ENCODE peak calls at places on chromosomes 5 and 9, in five cellular contexts. One of them, this sample, is unnamed.

GRCh38 chr5:78799254-78800017 is 150.9 kb upstream of the LHFPL2 start:
- DNase-seq in stimulated activated CD4-positive, alpha-beta T cell treated with anti-CD3 and anti-CD28 coated beads, Interleukin-2, amount 100 ng/mL, for 24 hours: no peak
- DNase-seq in HS-5: no peak
- DNase-seq in NCI-H2081: no peak
- DNase-seq in GM06990: no peak
- DNase-seq in this sample: no peak

GRCh38 chr9:6873862-6874261 is 116.1 kb downstream of the KDM4C start:
- DNase-seq in stimulated activated CD4-positive, alpha-beta T cell treated with anti-CD3 and anti-CD28 coated beads, Interleukin-2, amount 100 ng/mL, for 24 hours: no peak
- DNase-seq in HS-5: no peak
- DNase-seq in NCI-H2081: no peak
- DNase-seq in GM06990: no peak
- DNase-seq in this sample: no peak

GRCh38 chr9:132757031-132757430 is 86.8 kb downstream of the GTF3C4 start:
- DNase-seq in NCI-H2081: no peak
- DNase-seq in stimulated activated CD4-positive, alpha-beta T cell treated with anti-CD3 and anti-CD28 coated beads, Interleukin-2, amount 100 ng/mL, for 24 hours: no peak
- DNase-seq in HS-5: no peak
- DNase-seq in GM06990: no peak
- DNase-seq in this sample: no peak

GRCh38 chr9:88387733-88388202 is 476 bp upstream of the SPIN1 start:
- DNase-seq in GM06990: no peak
- DNase-seq in HS-5: no peak
- DNase-seq in stimulated activated CD4-positive, alpha-beta T cell treated with anti-CD3 and anti-CD28 coated beads, Interleukin-2, amount 100 ng/mL, for 24 hours: no peak
- DNase-seq in NCI-H2081: peak
- DNase-seq in this sample: peak

GRCh38 chr9:4465910-4466309 is 24.4 kb upstream of the SLC1A1 start:
- DNase-seq in NCI-H2081: no peak
- DNase-seq in stimulated activated CD4-positive, alpha-beta T cell treated with anti-CD3 and anti-CD28 coated beads, Interleukin-2, amount 100 ng/mL, for 24 hours: no peak
- DNase-seq in HS-5: no peak
- DNase-seq in GM06990: no peak
- DNase-seq in this sample: no peak

GRCh38 chr5:168211245-168211644 is 80.2 kb upstream of the WWC1 start:
- DNase-seq in HS-5: no peak
- DNase-seq in stimulated activated CD4-positive, alpha-beta T cell treated with anti-CD3 and anti-CD28 coated beads, Interleukin-2, amount 100 ng/mL, for 24 hours: no peak
- DNase-seq in GM06990: no peak
- DNase-seq in NCI-H2081: no peak
- DNase-seq in this sample: no peak

GRCh38 chr5:89401659-89402058 is 518.7 kb upstream of the MEF2C start:
- DNase-seq in HS-5: no peak
- DNase-seq in NCI-H2081: no peak
- DNase-seq in GM06990: no peak
- DNase-seq in stimulated activated CD4-positive, alpha-beta T cell treated with anti-CD3 and anti-CD28 coated beads, Interleukin-2, amount 100 ng/mL, for 24 hours: no peak
- DNase-seq in this sample: no peak

GRCh38 chr5:10701567-10702039 is 59.4 kb downstream of the DAP start:
- DNase-seq in GM06990: no peak
- DNase-seq in stimulated activated CD4-positive, alpha-beta T cell treated with anti-CD3 and anti-CD28 coated beads, Interleukin-2, amount 100 ng/mL, for 24 hours: peak
- DNase-seq in NCI-H2081: peak
- DNase-seq in HS-5: no peak
- DNase-seq in this sample: peak

GRCh38 chr5:142841511-142842255 is 71.5 kb downstream of the ARHGAP26 start:
- DNase-seq in GM06990: no peak
- DNase-seq in NCI-H2081: no peak
- DNase-seq in stimulated activated CD4-positive, alpha-beta T cell treated with anti-CD3 and anti-CD28 coated beads, Interleukin-2, amount 100 ng/mL, for 24 hours: no peak
- DNase-seq in HS-5: no peak
- DNase-seq in this sample: no peak

GRCh38 chr5:172235132-172235780 is 41.3 kb downstream of the EFCAB9 start:
- DNase-seq in HS-5: no peak
- DNase-seq in NCI-H2081: no peak
- DNase-seq in stimulated activated CD4-positive, alpha-beta T cell treated with anti-CD3 and anti-CD28 coated beads, Interleukin-2, amount 100 ng/mL, for 24 hours: no peak
- DNase-seq in GM06990: peak
- DNase-seq in this sample: no peak

GRCh38 chr5:78527054-78527884 is 121.3 kb downstream of the LHFPL2 start:
- DNase-seq in GM06990: no peak
- DNase-seq in stimulated activated CD4-positive, alpha-beta T cell treated with anti-CD3 and anti-CD28 coated beads, Interleukin-2, amount 100 ng/mL, for 24 hours: no peak
- DNase-seq in HS-5: no peak
- DNase-seq in NCI-H2081: no peak
- DNase-seq in this sample: no peak

GRCh38 chr5:126009566-126009965 is 413.6 kb upstream of the GRAMD2B start:
- DNase-seq in stimulated activated CD4-positive, alpha-beta T cell treated with anti-CD3 and anti-CD28 coated beads, Interleukin-2, amount 100 ng/mL, for 24 hours: no peak
- DNase-seq in HS-5: no peak
- DNase-seq in GM06990: no peak
- DNase-seq in NCI-H2081: no peak
- DNase-seq in this sample: no peak

GRCh38 chr9:91164724-91165520 is 196.8 kb downstream of the AUH start:
- DNase-seq in stimulated activated CD4-positive, alpha-beta T cell treated with anti-CD3 and anti-CD28 coated beads, Interleukin-2, amount 100 ng/mL, for 24 hours: peak
- DNase-seq in HS-5: peak
- DNase-seq in GM06990: no peak
- DNase-seq in NCI-H2081: no peak
- DNase-seq in this sample: no peak

GRCh38 chr9:81607593-81608288 is 81.6 kb downstream of the TLE1 start:
- DNase-seq in GM06990: no peak
- DNase-seq in stimulated activated CD4-positive, alpha-beta T cell treated with anti-CD3 and anti-CD28 coated beads, Interleukin-2, amount 100 ng/mL, for 24 hours: no peak
- DNase-seq in NCI-H2081: no peak
- DNase-seq in HS-5: no peak
- DNase-seq in this sample: no peak

GRCh38 chr9:130313103-130313858 is 47.7 kb downstream of the HMCN2 start:
- DNase-seq in NCI-H2081: no peak
- DNase-seq in GM06990: no peak
- DNase-seq in HS-5: no peak
- DNase-seq in stimulated activated CD4-positive, alpha-beta T cell treated with anti-CD3 and anti-CD28 coated beads, Interleukin-2, amount 100 ng/mL, for 24 hours: no peak
- DNase-seq in this sample: no peak